ENCODE peak calls at places on chromosomes 2 and 18, in ten cellular contexts. One of them, this sample, is unnamed.

GRCh38 chr2:67256892-67257291 is 140.2 kb upstream of the ETAA1 start:
- DNase-seq in stimulated activated CD8-positive, alpha-beta memory T cell treated with anti-CD3 and anti-CD28 coated beads, Interleukin-4, amount 100 ng/mL, for 24 hours: no peak
- DNase-seq in transverse colon: no peak
- DNase-seq in sigmoid colon: no peak
- DNase-seq in pons: no peak
- DNase-seq in Calu3: no peak
- DNase-seq in NCI-H510A: no peak
- DNase-seq in NCI-H748 treated with DMSO at 0.1 percent for 48 hours: no peak
- DNase-seq in SHP77 treated with DMSO at 0.1 percent for 48 hours: no peak
- DNase-seq in cardiac muscle cell: no peak
- DNase-seq in this sample: no peak

GRCh38 chr2:73112913-73113633 is at the start of gene RAB11FIP5:
- DNase-seq in stimulated activated CD8-positive, alpha-beta memory T cell treated with anti-CD3 and anti-CD28 coated beads, Interleukin-4, amount 100 ng/mL, for 24 hours: peak; percentile 66
- DNase-seq in transverse colon: peak; percentile 85
- DNase-seq in sigmoid colon: peak; percentile 90
- DNase-seq in pons: peak; percentile 31
- DNase-seq in Calu3: peak; percentile 88
- DNase-seq in NCI-H510A: peak; percentile 30
- DNase-seq in NCI-H748 treated with DMSO at 0.1 percent for 48 hours: peak; percentile 31
- DNase-seq in SHP77 treated with DMSO at 0.1 percent for 48 hours: peak; percentile 26
- DNase-seq in cardiac muscle cell: peak; percentile 81
- DNase-seq in this sample: peak; percentile 70

GRCh38 chr2:238439093-238439849 is 12.5 kb downstream of the ASB1 start:
- DNase-seq in stimulated activated CD8-positive, alpha-beta memory T cell treated with anti-CD3 and anti-CD28 coated beads, Interleukin-4, amount 100 ng/mL, for 24 hours: peak; percentile 35
- DNase-seq in transverse colon: no peak
- DNase-seq in sigmoid colon: no peak
- DNase-seq in pons: no peak
- DNase-seq in Calu3: peak; percentile 84
- DNase-seq in NCI-H510A: no peak
- DNase-seq in NCI-H748 treated with DMSO at 0.1 percent for 48 hours: no peak
- DNase-seq in SHP77 treated with DMSO at 0.1 percent for 48 hours: no peak
- DNase-seq in cardiac muscle cell: no peak
- DNase-seq in this sample: peak; percentile 47

GRCh38 chr2:178361588-178361987 is 89.4 kb downstream of the PRKRA start:
- DNase-seq in stimulated activated CD8-positive, alpha-beta memory T cell treated with anti-CD3 and anti-CD28 coated beads, Interleukin-4, amount 100 ng/mL, for 24 hours: no peak
- DNase-seq in transverse colon: no peak
- DNase-seq in sigmoid colon: no peak
- DNase-seq in pons: no peak
- DNase-seq in Calu3: no peak
- DNase-seq in NCI-H510A: no peak
- DNase-seq in NCI-H748 treated with DMSO at 0.1 percent for 48 hours: no peak
- DNase-seq in SHP77 treated with DMSO at 0.1 percent for 48 hours: no peak
- DNase-seq in cardiac muscle cell: no peak
- DNase-seq in this sample: no peak

GRCh38 chr2:39050109-39050508 is 70.7 kb downstream of the SOS1 start:
- DNase-seq in stimulated activated CD8-positive, alpha-beta memory T cell treated with anti-CD3 and anti-CD28 coated beads, Interleukin-4, amount 100 ng/mL, for 24 hours: no peak
- DNase-seq in transverse colon: no peak
- DNase-seq in sigmoid colon: no peak
- DNase-seq in pons: no peak
- DNase-seq in Calu3: no peak
- DNase-seq in NCI-H510A: no peak
- DNase-seq in NCI-H748 treated with DMSO at 0.1 percent for 48 hours: no peak
- DNase-seq in SHP77 treated with DMSO at 0.1 percent for 48 hours: no peak
- DNase-seq in cardiac muscle cell: no peak
- DNase-seq in this sample: no peak

GRCh38 chr2:179348921-179349320 is 84.3 kb upstream of the SESTD1 start:
- DNase-seq in stimulated activated CD8-positive, alpha-beta memory T cell treated with anti-CD3 and anti-CD28 coated beads, Interleukin-4, amount 100 ng/mL, for 24 hours: no peak
- DNase-seq in transverse colon: no peak
- DNase-seq in sigmoid colon: no peak
- DNase-seq in pons: no peak
- DNase-seq in Calu3: no peak
- DNase-seq in NCI-H510A: no peak
- DNase-seq in NCI-H748 treated with DMSO at 0.1 percent for 48 hours: no peak
- DNase-seq in SHP77 treated with DMSO at 0.1 percent for 48 hours: no peak
- DNase-seq in cardiac muscle cell: no peak
- DNase-seq in this sample: no peak

GRCh38 chr18:49619792-49620191 is 57.9 kb downstream of the LIPG start:
- DNase-seq in stimulated activated CD8-positive, alpha-beta memory T cell treated with anti-CD3 and anti-CD28 coated beads, Interleukin-4, amount 100 ng/mL, for 24 hours: no peak
- DNase-seq in transverse colon: no peak
- DNase-seq in sigmoid colon: no peak
- DNase-seq in pons: no peak
- DNase-seq in Calu3: no peak
- DNase-seq in NCI-H510A: no peak
- DNase-seq in NCI-H748 treated with DMSO at 0.1 percent for 48 hours: no peak
- DNase-seq in SHP77 treated with DMSO at 0.1 percent for 48 hours: no peak
- DNase-seq in cardiac muscle cell: no peak
- DNase-seq in this sample: no peak

GRCh38 chr18:2096581-2096980 is 474.7 kb downstream of the METTL4 start:
- DNase-seq in stimulated activated CD8-positive, alpha-beta memory T cell treated with anti-CD3 and anti-CD28 coated beads, Interleukin-4, amount 100 ng/mL, for 24 hours: no peak
- DNase-seq in transverse colon: no peak
- DNase-seq in sigmoid colon: no peak
- DNase-seq in pons: no peak
- DNase-seq in Calu3: no peak
- DNase-seq in NCI-H510A: no peak
- DNase-seq in NCI-H748 treated with DMSO at 0.1 percent for 48 hours: no peak
- DNase-seq in SHP77 treated with DMSO at 0.1 percent for 48 hours: no peak
- DNase-seq in cardiac muscle cell: no peak
- DNase-seq in this sample: no peak

GRCh38 chr18:58867281-58867961 is 2.7 kb downstream of the ZNF532 start:
- DNase-seq in stimulated activated CD8-positive, alpha-beta memory T cell treated with anti-CD3 and anti-CD28 coated beads, Interleukin-4, amount 100 ng/mL, for 24 hours: no peak
- DNase-seq in transverse colon: no peak
- DNase-seq in sigmoid colon: peak; percentile 62
- DNase-seq in pons: no peak
- DNase-seq in Calu3: no peak
- DNase-seq in NCI-H510A: no peak
- DNase-seq in NCI-H748 treated with DMSO at 0.1 percent for 48 hours: no peak
- DNase-seq in SHP77 treated with DMSO at 0.1 percent for 48 hours: no peak
- DNase-seq in cardiac muscle cell: no peak
- DNase-seq in this sample: no peak

GRCh38 chr2:85032621-85033020 is 61.7 kb downstream of the KCMF1 start:
- DNase-seq in stimulated activated CD8-positive, alpha-beta memory T cell treated with anti-CD3 and anti-CD28 coated beads, Interleukin-4, amount 100 ng/mL, for 24 hours: no peak
- DNase-seq in transverse colon: no peak
- DNase-seq in sigmoid colon: no peak
- DNase-seq in pons: no peak
- DNase-seq in Calu3: no peak
- DNase-seq in NCI-H510A: no peak
- DNase-seq in NCI-H748 treated with DMSO at 0.1 percent for 48 hours: no peak
- DNase-seq in SHP77 treated with DMSO at 0.1 percent for 48 hours: no peak
- DNase-seq in cardiac muscle cell: no peak
- DNase-seq in this sample: no peak

GRCh38 chr2:174337337-174338154 is 2.8 kb downstream of the SP9 start:
- DNase-seq in stimulated activated CD8-positive, alpha-beta memory T cell treated with anti-CD3 and anti-CD28 coated beads, Interleukin-4, amount 100 ng/mL, for 24 hours: no peak
- DNase-seq in transverse colon: no peak
- DNase-seq in sigmoid colon: no peak
- DNase-seq in pons: no peak
- DNase-seq in Calu3: no peak
- DNase-seq in NCI-H510A: peak; percentile 71
- DNase-seq in NCI-H748 treated with DMSO at 0.1 percent for 48 hours: no peak
- DNase-seq in SHP77 treated with DMSO at 0.1 percent for 48 hours: no peak
- DNase-seq in cardiac muscle cell: peak; percentile 70
- DNase-seq in this sample: no peak

GRCh38 chr18:9860682-9861081 is 25.1 kb upstream of the TXNDC2 start:
- DNase-seq in stimulated activated CD8-positive, alpha-beta memory T cell treated with anti-CD3 and anti-CD28 coated beads, Interleukin-4, amount 100 ng/mL, for 24 hours: no peak
- DNase-seq in transverse colon: no peak
- DNase-seq in sigmoid colon: no peak
- DNase-seq in pons: no peak
- DNase-seq in Calu3: no peak
- DNase-seq in NCI-H510A: no peak
- DNase-seq in NCI-H748 treated with DMSO at 0.1 percent for 48 hours: no peak
- DNase-seq in SHP77 treated with DMSO at 0.1 percent for 48 hours: no peak
- DNase-seq in cardiac muscle cell: peak; percentile 67
- DNase-seq in this sample: no peak

GRCh38 chr2:164737612-164738081 is 104.0 kb downstream of the COBLL1 start:
- DNase-seq in stimulated activated CD8-positive, alpha-beta memory T cell treated with anti-CD3 and anti-CD28 coated beads, Interleukin-4, amount 100 ng/mL, for 24 hours: no peak
- DNase-seq in transverse colon: peak; percentile 62
- DNase-seq in sigmoid colon: peak; percentile 79
- DNase-seq in pons: peak; percentile 67
- DNase-seq in Calu3: peak; percentile 63
- DNase-seq in NCI-H510A: peak; percentile 42
- DNase-seq in NCI-H748 treated with DMSO at 0.1 percent for 48 hours: peak; percentile 90
- DNase-seq in SHP77 treated with DMSO at 0.1 percent for 48 hours: no peak
- DNase-seq in cardiac muscle cell: peak; percentile 83
- DNase-seq in this sample: peak; percentile 53

GRCh38 chr2:213229814-213230213 is 54.5 kb upstream of the SPAG16 start:
- DNase-seq in stimulated activated CD8-positive, alpha-beta memory T cell treated with anti-CD3 and anti-CD28 coated beads, Interleukin-4, amount 100 ng/mL, for 24 hours: no peak
- DNase-seq in transverse colon: no peak
- DNase-seq in sigmoid colon: no peak
- DNase-seq in pons: no peak
- DNase-seq in Calu3: no peak
- DNase-seq in NCI-H510A: no peak
- DNase-seq in NCI-H748 treated with DMSO at 0.1 percent for 48 hours: no peak
- DNase-seq in SHP77 treated with DMSO at 0.1 percent for 48 hours: no peak
- DNase-seq in cardiac muscle cell: no peak
- DNase-seq in this sample: no peak

GRCh38 chr2:117853873-117854272 is 39.4 kb downstream of the DDX18 start:
- DNase-seq in stimulated activated CD8-positive, alpha-beta memory T cell treated with anti-CD3 and anti-CD28 coated beads, Interleukin-4, amount 100 ng/mL, for 24 hours: no peak
- DNase-seq in transverse colon: no peak
- DNase-seq in sigmoid colon: no peak
- DNase-seq in pons: no peak
- DNase-seq in Calu3: no peak
- DNase-seq in NCI-H510A: no peak
- DNase-seq in NCI-H748 treated with DMSO at 0.1 percent for 48 hours: no peak
- DNase-seq in SHP77 treated with DMSO at 0.1 percent for 48 hours: no peak
- DNase-seq in cardiac muscle cell: no peak
- DNase-seq in this sample: no peak

GRCh38 chr2:86249843-86250402 is 50.7 kb downstream of the MRPL35 start:
- DNase-seq in stimulated activated CD8-positive, alpha-beta memory T cell treated with anti-CD3 and anti-CD28 coated beads, Interleukin-4, amount 100 ng/mL, for 24 hours: no peak
- DNase-seq in transverse colon: peak; percentile 54
- DNase-seq in sigmoid colon: peak; percentile 78
- DNase-seq in pons: no peak
- DNase-seq in Calu3: no peak
- DNase-seq in NCI-H510A: no peak
- DNase-seq in NCI-H748 treated with DMSO at 0.1 percent for 48 hours: no peak
- DNase-seq in SHP77 treated with DMSO at 0.1 percent for 48 hours: peak; percentile 88
- DNase-seq in cardiac muscle cell: no peak
- DNase-seq in this sample: peak; percentile 57

GRCh38 chr2:206518997-206519396 is 75.7 kb downstream of the ADAM23 start:
- DNase-seq in stimulated activated CD8-positive, alpha-beta memory T cell treated with anti-CD3 and anti-CD28 coated beads, Interleukin-4, amount 100 ng/mL, for 24 hours: no peak
- DNase-seq in transverse colon: no peak
- DNase-seq in sigmoid colon: no peak
- DNase-seq in pons: no peak
- DNase-seq in Calu3: no peak
- DNase-seq in NCI-H510A: no peak
- DNase-seq in NCI-H748 treated with DMSO at 0.1 percent for 48 hours: no peak
- DNase-seq in SHP77 treated with DMSO at 0.1 percent for 48 hours: no peak
- DNase-seq in cardiac muscle cell: no peak
- DNase-seq in this sample: no peak

This sample was measured in SJCRH30.